ENCODE peak calls at places on chromosome 13, in seven cellular contexts. One of them, this sample, is unnamed.
A peak's percentile ranks its signal among the peaks of the same experiment; 100 is the strongest.

GRCh38 chr13:98839826-98840769 is 87.6 kb upstream of the SLC15A1 start:
- DNase-seq in IMR-90: peak; percentile 47
- DNase-seq in A549: peak; percentile 47
- DNase-seq in ovary: peak; percentile 29
- DNase-seq in sigmoid colon: peak; percentile 75
- DNase-seq in aorta: peak; percentile 66
- DNase-seq in breast epithelium: no peak
- DNase-seq in this sample: peak; percentile 17

GRCh38 chr13:87661471-87661870 is 9.7 kb upstream of the SLITRK5 start:
- DNase-seq in A549: no peak
- DNase-seq in IMR-90: peak; percentile 4
- DNase-seq in breast epithelium: no peak
- DNase-seq in ovary: no peak
- DNase-seq in aorta: no peak
- DNase-seq in sigmoid colon: no peak
- DNase-seq in this sample: no peak

GRCh38 chr13:92164822-92165221 is 766.4 kb downstream of the GPC5 start:
- DNase-seq in A549: no peak
- DNase-seq in breast epithelium: no peak
- DNase-seq in sigmoid colon: no peak
- DNase-seq in IMR-90: no peak
- DNase-seq in aorta: no peak
- DNase-seq in ovary: no peak
- DNase-seq in this sample: no peak

GRCh38 chr13:101417043-101417406 is 717 bp upstream of the NALCN start:
- DNase-seq in aorta: no peak
- DNase-seq in ovary: no peak
- DNase-seq in A549: peak; percentile 9
- DNase-seq in sigmoid colon: no peak
- DNase-seq in breast epithelium: no peak
- DNase-seq in IMR-90: peak; percentile 84
- DNase-seq in this sample: no peak

GRCh38 chr13:79258489-79258888 is 147.6 kb downstream of the RBM26 start:
- DNase-seq in IMR-90: no peak
- DNase-seq in A549: no peak
- DNase-seq in aorta: no peak
- DNase-seq in sigmoid colon: no peak
- DNase-seq in breast epithelium: no peak
- DNase-seq in ovary: no peak
- DNase-seq in this sample: no peak

GRCh38 chr13:92938481-92939020 is 288.1 kb upstream of the GPC6 start:
- DNase-seq in IMR-90: no peak
- DNase-seq in aorta: no peak
- DNase-seq in sigmoid colon: no peak
- DNase-seq in A549: no peak
- DNase-seq in breast epithelium: no peak
- DNase-seq in ovary: no peak
- DNase-seq in this sample: no peak

GRCh38 chr13:20828540-20829364 is 55.0 kb upstream of the EEF1AKMT1 start:
- DNase-seq in aorta: no peak
- DNase-seq in breast epithelium: no peak
- DNase-seq in sigmoid colon: no peak
- DNase-seq in ovary: no peak
- DNase-seq in A549: peak; percentile 3
- DNase-seq in IMR-90: peak; percentile 64
- DNase-seq in this sample: peak; percentile 25

GRCh38 chr13:96089749-96090239 is at the start of gene HS6ST3:
- DNase-seq in IMR-90: no peak
- DNase-seq in breast epithelium: no peak
- DNase-seq in ovary: peak; percentile 10
- DNase-seq in sigmoid colon: no peak
- DNase-seq in aorta: peak; percentile 42
- DNase-seq in A549: peak; percentile 31
- DNase-seq in this sample: no peak

GRCh38 chr13:76016799-76017198 is 380.7 kb downstream of the LMO7 start:
- DNase-seq in ovary: no peak
- DNase-seq in breast epithelium: no peak
- DNase-seq in sigmoid colon: no peak
- DNase-seq in aorta: no peak
- DNase-seq in IMR-90: peak; percentile 23
- DNase-seq in A549: no peak
- DNase-seq in this sample: no peak

GRCh38 chr13:113538689-113539058 is 45.9 kb upstream of the TFDP1 start:
- DNase-seq in breast epithelium: peak; percentile 12
- DNase-seq in A549: no peak
- DNase-seq in ovary: no peak
- DNase-seq in sigmoid colon: peak; percentile 42
- DNase-seq in aorta: no peak
- DNase-seq in IMR-90: no peak
- DNase-seq in this sample: no peak

GRCh38 chr13:111168116-111168515 is 53.0 kb downstream of the ARHGEF7 start:
- DNase-seq in ovary: no peak
- DNase-seq in IMR-90: no peak
- DNase-seq in A549: no peak
- DNase-seq in breast epithelium: no peak
- DNase-seq in aorta: no peak
- DNase-seq in sigmoid colon: no peak
- DNase-seq in this sample: no peak

DNA sequence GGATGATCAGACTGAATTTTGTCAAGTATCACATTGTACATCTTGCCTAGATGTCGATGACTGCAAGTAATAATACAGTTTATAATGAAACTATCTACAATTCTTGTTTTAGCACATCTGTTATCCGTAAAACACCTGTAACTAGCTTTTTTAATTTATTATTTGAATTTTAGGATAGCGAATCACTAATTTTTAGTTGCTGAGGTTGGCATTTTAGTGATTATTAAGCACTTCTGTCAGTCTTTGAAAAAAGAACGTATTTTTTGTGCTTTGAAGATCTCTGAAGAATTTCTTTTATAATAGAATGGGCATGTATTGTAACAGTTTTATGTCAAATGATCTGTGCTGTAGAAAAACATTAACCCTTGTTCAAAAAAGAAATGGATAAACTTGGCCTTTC is 11.5 kb upstream of the MLNR start:
- DNase-seq in breast epithelium: no peak
- DNase-seq in sigmoid colon: no peak
- DNase-seq in IMR-90: no peak
- DNase-seq in aorta: no peak
- DNase-seq in ovary: no peak
- DNase-seq in A549: no peak
- DNase-seq in this sample: no peak
- H3K27ac ChIP-seq in breast epithelium: no peak overlapping the region
- H3K27ac ChIP-seq in sigmoid colon: no peak overlapping the region
- H3K27ac ChIP-seq in IMR-90: no peak overlapping the region
- H3K27ac ChIP-seq in aorta: no peak overlapping the region
- H3K27ac ChIP-seq in ovary: no peak overlapping the region
- H3K27ac ChIP-seq in A549: no peak overlapping the region
- H3K27ac ChIP-seq in this sample: no peak overlapping the region

DNA sequence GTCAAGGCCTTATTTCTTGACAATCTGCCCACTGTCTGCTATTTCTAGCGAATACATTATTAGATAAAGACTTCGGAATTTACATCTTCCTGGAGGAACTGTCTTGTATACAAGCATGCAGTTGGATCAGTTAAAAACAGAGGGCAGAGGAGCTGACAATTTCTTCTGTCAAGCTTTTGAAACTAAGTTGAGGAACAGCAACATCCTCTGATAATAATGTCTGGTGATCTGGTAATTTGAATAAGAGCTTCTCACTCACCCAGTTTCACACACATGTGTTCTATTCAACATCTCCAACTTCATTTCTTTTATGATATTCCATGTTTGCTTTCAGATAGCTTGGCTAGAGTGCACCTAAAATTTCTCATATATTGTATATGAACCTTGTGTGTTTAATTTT is 50.2 kb downstream of the MTMR6 start:
- DNase-seq in IMR-90: no peak
- DNase-seq in ovary: no peak
- DNase-seq in breast epithelium: no peak
- DNase-seq in aorta: no peak
- DNase-seq in sigmoid colon: no peak
- DNase-seq in A549: no peak
- DNase-seq in this sample: no peak
- H3K27ac ChIP-seq in IMR-90: no peak overlapping the region
- H3K27ac ChIP-seq in ovary: no peak overlapping the region
- H3K27ac ChIP-seq in breast epithelium: no peak overlapping the region
- H3K27ac ChIP-seq in aorta: no peak overlapping the region
- H3K27ac ChIP-seq in sigmoid colon: no peak overlapping the region
- H3K27ac ChIP-seq in A549: no peak overlapping the region
- H3K27ac ChIP-seq in this sample: no peak overlapping the region

DNA sequence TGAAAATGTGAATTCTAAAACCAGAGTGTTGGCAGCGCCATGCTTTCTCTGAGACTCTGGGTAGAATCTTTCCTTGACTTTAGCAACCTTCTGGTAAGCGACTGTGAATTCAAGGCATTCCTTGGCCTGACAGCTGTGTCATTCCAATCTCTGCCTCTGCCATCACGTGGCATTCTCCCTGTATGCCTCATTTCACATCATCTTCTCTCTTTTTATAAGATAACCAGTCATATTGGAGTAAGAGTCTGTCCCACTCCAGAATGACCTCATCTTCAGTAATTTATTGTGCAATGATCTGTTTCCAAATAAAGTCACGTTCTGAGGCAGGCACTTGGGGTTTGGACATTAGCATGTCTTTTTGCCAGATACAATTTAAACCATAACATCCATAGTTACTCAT is 103.4 kb upstream of the POSTN start:
- DNase-seq in sigmoid colon: no peak
- DNase-seq in A549: peak; percentile 1
- DNase-seq in ovary: no peak
- DNase-seq in breast epithelium: no peak
- DNase-seq in aorta: no peak
- DNase-seq in IMR-90: peak; percentile 99
- DNase-seq in this sample: no peak
- H3K27ac ChIP-seq in sigmoid colon: no peak overlapping the region
- H3K27ac ChIP-seq in A549: no peak overlapping the region
- H3K27ac ChIP-seq in ovary: no peak overlapping the region
- H3K27ac ChIP-seq in breast epithelium: no peak overlapping the region
- H3K27ac ChIP-seq in aorta: no peak overlapping the region
- H3K27ac ChIP-seq in IMR-90: peak overlapping the region; percentile 3
- H3K27ac ChIP-seq in this sample: no peak overlapping the region

GRCh38 chr13:24264976-24265375 is 44.4 kb upstream of the C1QTNF9 start:
- DNase-seq in aorta: no peak
- DNase-seq in ovary: no peak
- DNase-seq in A549: no peak
- DNase-seq in sigmoid colon: no peak
- DNase-seq in breast epithelium: no peak
- DNase-seq in IMR-90: no peak
- DNase-seq in this sample: peak; percentile 78

GRCh38 chr13:24265453-24265852 is 43.9 kb upstream of the C1QTNF9 start:
- DNase-seq in sigmoid colon: no peak
- DNase-seq in ovary: no peak
- DNase-seq in IMR-90: no peak
- DNase-seq in aorta: no peak
- DNase-seq in breast epithelium: no peak
- DNase-seq in A549: no peak
- DNase-seq in this sample: no peak

GRCh38 chr13:24269803-24270202 is 39.6 kb upstream of the C1QTNF9 start:
- DNase-seq in ovary: no peak
- DNase-seq in aorta: no peak
- DNase-seq in A549: no peak
- DNase-seq in breast epithelium: no peak
- DNase-seq in IMR-90: peak; percentile 60
- DNase-seq in sigmoid colon: no peak
- DNase-seq in this sample: no peak

GRCh38 chr13:24267801-24268200 is 41.6 kb upstream of the C1QTNF9 start:
- DNase-seq in aorta: no peak
- DNase-seq in ovary: no peak
- DNase-seq in sigmoid colon: no peak
- DNase-seq in IMR-90: no peak
- DNase-seq in breast epithelium: no peak
- DNase-seq in A549: no peak
- DNase-seq in this sample: no peak

DNA sequence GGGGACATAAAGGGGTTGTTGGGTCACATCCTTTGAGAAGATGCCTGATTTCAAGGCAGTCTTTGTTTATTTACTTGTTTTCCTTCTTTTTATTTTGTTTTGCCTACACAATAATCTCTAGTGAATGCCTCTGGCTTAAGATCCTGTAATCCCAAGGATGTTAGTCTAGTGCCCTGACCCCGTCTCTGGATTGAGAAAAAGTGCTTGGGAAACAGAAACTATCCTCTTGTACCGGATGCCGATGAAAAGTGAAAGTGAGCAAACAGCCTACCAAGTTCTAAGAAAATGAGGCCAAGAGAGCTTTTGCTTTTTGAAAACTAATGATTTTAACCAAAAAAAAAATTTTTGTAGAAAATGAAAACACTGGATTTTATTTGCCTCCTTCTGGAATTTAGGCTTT is 42.1 kb upstream of the C1QTNF9 start:
- DNase-seq in breast epithelium: no peak
- DNase-seq in sigmoid colon: no peak
- DNase-seq in ovary: peak; percentile 37
- DNase-seq in IMR-90: no peak
- DNase-seq in aorta: no peak
- DNase-seq in A549: no peak
- DNase-seq in this sample: no peak
- H3K27ac ChIP-seq in breast epithelium: peak overlapping the region; percentile 19
- H3K27ac ChIP-seq in sigmoid colon: peak overlapping the region; percentile 48
- H3K27ac ChIP-seq in ovary: peak overlapping the region; percentile 60
- H3K27ac ChIP-seq in IMR-90: no peak overlapping the region
- H3K27ac ChIP-seq in aorta: no peak overlapping the region
- H3K27ac ChIP-seq in A549: no peak overlapping the region
- H3K27ac ChIP-seq in this sample: peak overlapping the region; percentile 99

GRCh38 chr13:31970237-31970930 is 61.2 kb upstream of the FRY start:
- DNase-seq in A549: no peak
- DNase-seq in breast epithelium: no peak
- DNase-seq in IMR-90: peak; percentile 93
- DNase-seq in sigmoid colon: no peak
- DNase-seq in ovary: no peak
- DNase-seq in aorta: no peak
- DNase-seq in this sample: no peak
- H3K27ac ChIP-seq in A549: no peak overlapping the region
- H3K27ac ChIP-seq in breast epithelium: no peak overlapping the region
- H3K27ac ChIP-seq in IMR-90: no peak overlapping the region
- H3K27ac ChIP-seq in sigmoid colon: no peak overlapping the region
- H3K27ac ChIP-seq in ovary: no peak overlapping the region
- H3K27ac ChIP-seq in aorta: no peak overlapping the region
- H3K27ac ChIP-seq in this sample: no peak overlapping the region

GRCh38 chr13:33367186-33367895 is 81.8 kb upstream of the STARD13 start:
- DNase-seq in IMR-90: no peak
- DNase-seq in aorta: no peak
- DNase-seq in sigmoid colon: no peak
- DNase-seq in breast epithelium: no peak
- DNase-seq in A549: no peak
- DNase-seq in ovary: no peak
- DNase-seq in this sample: no peak

GRCh38 chr13:33366469-33367062 is 81.0 kb upstream of the STARD13 start:
- DNase-seq in aorta: no peak
- DNase-seq in breast epithelium: no peak
- DNase-seq in ovary: no peak
- DNase-seq in A549: no peak
- DNase-seq in IMR-90: no peak
- DNase-seq in sigmoid colon: no peak
- DNase-seq in this sample: no peak

GRCh38 chr13:33369073-33369472 is 83.5 kb upstream of the STARD13 start:
- DNase-seq in ovary: no peak
- DNase-seq in IMR-90: no peak
- DNase-seq in breast epithelium: no peak
- DNase-seq in A549: no peak
- DNase-seq in aorta: no peak
- DNase-seq in sigmoid colon: no peak
- DNase-seq in this sample: no peak

GRCh38 chr13:33364192-33364591 is 78.6 kb upstream of the STARD13 start:
- DNase-seq in sigmoid colon: no peak
- DNase-seq in A549: no peak
- DNase-seq in ovary: no peak
- DNase-seq in aorta: no peak
- DNase-seq in IMR-90: no peak
- DNase-seq in breast epithelium: no peak
- DNase-seq in this sample: no peak

GRCh38 chr13:33367931-33368330 is 82.4 kb upstream of the STARD13 start:
- DNase-seq in sigmoid colon: no peak
- DNase-seq in aorta: no peak
- DNase-seq in breast epithelium: no peak
- DNase-seq in IMR-90: no peak
- DNase-seq in ovary: no peak
- DNase-seq in A549: no peak
- DNase-seq in this sample: no peak
- H3K27ac ChIP-seq in sigmoid colon: no peak overlapping the region
- H3K27ac ChIP-seq in aorta: no peak overlapping the region
- H3K27ac ChIP-seq in breast epithelium: no peak overlapping the region
- H3K27ac ChIP-seq in IMR-90: no peak overlapping the region
- H3K27ac ChIP-seq in ovary: no peak overlapping the region
- H3K27ac ChIP-seq in A549: no peak overlapping the region
- H3K27ac ChIP-seq in this sample: no peak overlapping the region